ENCODE peak calls at places on chromosomes 4 and X, in five cellular contexts. Y is K562, G is HepG2, J is A549, D is upper lobe of left lung. E is an unnamed sample.
A peak's percentile ranks its signal among the peaks of the same experiment; 100 is the strongest.

GRCh38 chrX:141405486-141405877 is 163.2 kb upstream of the SPANXC start:
- ATAC-seq in Y (no peak), D (no peak), G (no peak), J (peak; percentile 84), E (no peak)

GRCh38 chrX:118637997-118638396 is 89.4 kb upstream of the IL13RA1 start:
- ATAC-seq in J (peak; percentile 69), G (no peak), Y (no peak), D (no peak), E (no peak)

GRCh38 chr4:138242830-138243149 is 641 bp upstream of the SLC7A11 start:
- ATAC-seq in G (no peak), D (no peak), Y (no peak), J (no peak), E (no peak)

GRCh38 chrX:151753313-151754041 is 18.9 kb downstream of the CNGA2 start:
- ATAC-seq in G (peak; percentile 98), D (peak; percentile 73), J (peak; percentile 94), Y (peak; percentile 96), E (peak; percentile 60)

GRCh38 chr4:39103291-39103690 is 41.3 kb downstream of the KLHL5 start:
- ATAC-seq in G (peak; percentile 43), J (peak; percentile 70), D (no peak), Y (peak; percentile 71), E (no peak)

GRCh38 chrX:152988536-152989291 is 5.2 kb downstream of the PNMA5 start:
- ATAC-seq in G (no peak), J (no peak), Y (no peak), D (no peak), E (no peak)

GRCh38 chrX:84710611-84711010 is 208.4 kb upstream of the HDX start:
- ATAC-seq in J (no peak), Y (no peak), D (no peak), G (no peak), E (no peak)

GRCh38 chr4:40150932-40151331 is 45.9 kb upstream of the RHOH start:
- ATAC-seq in Y (no peak), G (no peak), D (no peak), J (no peak), E (no peak)

GRCh38 chrX:71615954-71616353 is 2.4 kb downstream of the CXCR3 start:
- ATAC-seq in J (no peak), G (no peak), Y (no peak), D (no peak), E (no peak)

GRCh38 chr4:147777456-147778091 is 45.7 kb downstream of the ARHGAP10 start:
- ATAC-seq in Y (no peak), G (no peak), J (peak; percentile 77), D (no peak), E (no peak)

GRCh38 chr4:36269116-36269515 is 12.3 kb upstream of the DTHD1 start:
- ATAC-seq in G (no peak), Y (no peak), J (no peak), D (no peak), E (no peak)

GRCh38 chr4:25680580-25680979 is 24.9 kb downstream of the SLC34A2 start:
- ATAC-seq in D (peak; percentile 50), G (no peak), J (no peak), Y (no peak), E (no peak)

GRCh38 chr4:69860007-69860406 is at the start of gene SULT1E1:
- ATAC-seq in D (no peak), G (no peak), Y (no peak), J (no peak), E (no peak)

GRCh38 chr4:19987746-19988145 is 264.0 kb upstream of the SLIT2 start:
- ATAC-seq in Y (no peak), G (no peak), D (no peak), J (no peak), E (no peak)

DNA sequence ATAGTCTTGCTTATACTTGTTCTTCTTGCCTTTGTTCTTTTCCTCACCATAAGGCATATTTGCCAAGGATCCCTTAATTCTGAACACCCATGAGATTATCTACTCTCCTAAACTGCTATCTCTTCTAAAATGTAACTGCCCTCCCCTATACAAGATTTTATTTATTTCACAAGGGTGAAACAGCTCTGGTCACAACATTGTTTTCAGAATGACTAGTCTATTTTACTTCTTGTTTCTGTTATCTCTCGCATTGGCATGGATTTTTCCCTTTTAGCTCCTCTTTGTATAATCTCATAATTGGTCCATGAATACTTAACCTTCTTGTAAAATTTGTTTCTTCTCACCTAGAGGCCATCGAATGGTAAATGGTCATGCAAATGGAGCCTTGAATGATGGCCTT is 17.2 kb upstream of the COL25A1 start:
- ATAC-seq in J (no peak), Y (no peak), D (no peak), G (no peak), E (no peak)
- H3K9me3 ChIP-seq in J (no peaks in the 10 kb centered on the region), Y (peaks cover 3% of the 10 kb centered on the region), D (peaks cover 9% of the 10 kb centered on the region), G (peaks cover 15% of the 10 kb centered on the region), E (peaks cover 33% of the 10 kb centered on the region)

GRCh38 chr4:164514765-164515164 is 239.2 kb upstream of the SMIM31 start:
- ATAC-seq in G (no peak), J (no peak), Y (no peak), D (no peak), E (no peak)
- TF ChIP-seq EP300 in G (no peak), J (no peak), Y (no peak), D (no peak), E (no peak)

GRCh38 chr4:160117686-160118085 is 1014.8 kb downstream of the RAPGEF2 start:
- ATAC-seq in Y (no peak), G (no peak), J (no peak), D (no peak), E (no peak)
- H3K9me3 ChIP-seq in Y (no peaks in the 10 kb centered on the region), G (peaks cover 44% of the 10 kb centered on the region), J (no peaks in the 10 kb centered on the region), D (no peaks in the 10 kb centered on the region), E (peaks cover 28% of the 10 kb centered on the region)

GRCh38 chr4:5897674-5898073 is 4.8 kb upstream of the CRMP1 start:
- ATAC-seq in Y (no peak), G (no peak), D (no peak), J (no peak), E (no peak)

GRCh38 chr4:5899396-5899795 is 6.5 kb upstream of the CRMP1 start:
- ATAC-seq in J (no peak), G (no peak), Y (no peak), D (no peak), E (no peak)

GRCh38 chr4:5905714-5906113 is 12.8 kb upstream of the CRMP1 start:
- ATAC-seq in J (no peak), G (no peak), D (no peak), Y (no peak), E (no peak)

GRCh38 chr4:5899881-5900280 is 7.0 kb upstream of the CRMP1 start:
- ATAC-seq in G (no peak), D (no peak), Y (no peak), J (no peak), E (no peak)

DNA sequence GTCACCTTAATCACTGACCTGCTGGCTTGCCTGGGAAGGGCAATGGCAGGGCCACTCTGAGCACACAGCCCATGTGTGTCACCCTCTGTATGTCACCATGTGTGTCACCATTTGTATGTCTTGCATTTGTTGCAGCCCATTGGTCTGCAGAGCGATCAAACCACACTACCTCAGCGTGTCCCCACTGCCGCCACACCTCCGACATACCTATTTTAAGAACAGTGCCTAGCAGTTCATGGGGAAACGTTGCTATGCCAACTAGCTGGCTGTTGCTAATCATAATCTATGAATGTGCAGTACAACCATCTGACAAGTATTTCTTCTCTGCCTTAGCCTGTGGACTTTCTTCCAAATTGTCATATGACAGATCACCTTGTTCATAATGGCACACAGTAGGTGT is 8.0 kb upstream of the CRMP1 start:
- ATAC-seq in J (no peak), Y (no peak), D (no peak), G (no peak), E (no peak)
- TF ChIP-seq EP300 in J (no peak), Y (no peak), D (no peak), G (no peak), E (no peak)